ENCODE peak calls at places on chromosomes 5 and 9, in eight cellular contexts. V is fibroblast of mammary gland, B is progenitor cell of endocrine pancreas, Z is osteocyte, L is cardiac muscle cell, M is GM20000, S is A549, K is heart left ventricle. C is an unnamed sample.

GRCh38 chr5:54148062-54148461 is 162.3 kb downstream of the ARL15 start:
- DNase-seq in V (peak), B (no peak), Z (no peak), L (no peak), M (no peak), S (no peak), K (no peak), C (no peak)

GRCh38 chr9:69572611-69573010 is 99.6 kb downstream of the APBA1 start:
- DNase-seq in V (peak), B (no peak), Z (no peak), L (no peak), M (no peak), S (no peak), K (no peak), C (no peak)

GRCh38 chr9:85483214-85483613 is 258.5 kb downstream of the AGTPBP1 start:
- DNase-seq in V (no peak), B (no peak), Z (no peak), L (no peak), M (no peak), S (no peak), K (no peak), C (no peak)

GRCh38 chr5:40681351-40682311 is 1.9 kb downstream of the PTGER4 start:
- DNase-seq in V (peak), B (no peak), Z (no peak), L (peak), M (peak), S (no peak), K (peak), C (no peak)

GRCh38 chr5:72015103-72015548 is 92.1 kb upstream of the MAP1B start:
- DNase-seq in V (peak), B (no peak), Z (no peak), L (no peak), M (no peak), S (peak), K (peak), C (no peak)

GRCh38 chr5:1553642-1554409 is 30.1 kb upstream of the LPCAT1 start:
- DNase-seq in V (no peak), B (no peak), Z (peak), L (no peak), M (no peak), S (no peak), K (no peak), C (no peak)

GRCh38 chr9:114655689-114656088 is 1.9 kb downstream of the TEX53 start:
- DNase-seq in V (peak), B (no peak), Z (peak), L (no peak), M (no peak), S (no peak), K (no peak), C (no peak)

GRCh38 chr9:133162802-133163558 is 734 bp downstream of the GBGT1 start:
- DNase-seq in V (no peak), B (no peak), Z (no peak), L (no peak), M (peak), S (no peak), K (no peak), C (no peak)

GRCh38 chr9:81591791-81592190 is 97.6 kb downstream of the TLE1 start:
- DNase-seq in V (no peak), B (no peak), Z (no peak), L (no peak), M (no peak), S (no peak), K (no peak), C (no peak)

GRCh38 chr9:17839744-17840143 is 260.9 kb downstream of the SH3GL2 start:
- DNase-seq in V (no peak), B (no peak), Z (no peak), L (peak), M (no peak), S (no peak), K (no peak), C (no peak)

GRCh38 chr5:147675168-147675567 is 107.4 kb downstream of the JAKMIP2 start:
- DNase-seq in V (no peak), B (no peak), Z (no peak), L (no peak), M (no peak), S (no peak), K (no peak), C (no peak)

GRCh38 chr5:453725-454481 is 10.9 kb downstream of the EXOC3 start:
- DNase-seq in V (no peak), B (no peak), Z (no peak), L (no peak), M (no peak), S (no peak), K (no peak), C (no peak)

GRCh38 chr5:51694826-51695225 is 311.6 kb downstream of the ISL1 start:
- DNase-seq in V (no peak), B (no peak), Z (no peak), L (no peak), M (no peak), S (no peak), K (no peak), C (no peak)

GRCh38 chr5:156762656-156763055 is 87.4 kb upstream of the PPP1R2B start:
- DNase-seq in V (no peak), B (no peak), Z (no peak), L (no peak), M (no peak), S (no peak), K (no peak), C (no peak)

GRCh38 chr5:78719504-78720233 is 71.1 kb upstream of the LHFPL2 start:
- DNase-seq in V (no peak), B (no peak), Z (no peak), L (no peak), M (no peak), S (no peak), K (no peak), C (no peak)

GRCh38 chr5:166068547-166069335 is 2222.7 kb upstream of the WWC1 start:
- DNase-seq in V (peak), B (no peak), Z (no peak), L (no peak), M (no peak), S (no peak), K (no peak), C (no peak)

GRCh38 chr5:92552206-92553160 is 1028.5 kb downstream of the NR2F1-AS1 start:
- DNase-seq in V (peak), B (no peak), Z (no peak), L (no peak), M (no peak), S (peak), K (no peak), C (no peak)

GRCh38 chr9:93121316-93122241 is 12.5 kb downstream of the NINJ1 start:
- DNase-seq in V (no peak), B (no peak), Z (no peak), L (no peak), M (no peak), S (no peak), K (peak), C (no peak)

GRCh38 chr9:114371986-114372917 is 15.5 kb downstream of the AKNA start:
- DNase-seq in V (peak), B (no peak), Z (no peak), L (no peak), M (peak), S (no peak), K (no peak), C (no peak)

GRCh38 chr5:141779642-141780041 is 97.6 kb upstream of the ARAP3 start:
- DNase-seq in V (peak), B (no peak), Z (no peak), L (no peak), M (no peak), S (no peak), K (peak), C (no peak)

GRCh38 chr5:151678146-151678545 is 8.6 kb downstream of the SPARC start:
- DNase-seq in V (peak), B (no peak), Z (no peak), L (no peak), M (no peak), S (no peak), K (peak), C (no peak)

GRCh38 chr5:7827602-7828001 is 23.3 kb downstream of the CFAP90 start:
- DNase-seq in V (peak), B (no peak), Z (no peak), L (no peak), M (no peak), S (no peak), K (no peak), C (no peak)

GRCh38 chr5:45796959-45797553 is 100.9 kb upstream of the HCN1 start:
- DNase-seq in V (no peak), B (no peak), Z (no peak), L (peak), M (no peak), S (no peak), K (no peak), C (no peak)

GRCh38 chr5:126656397-126657007 is 55.8 kb downstream of the PHAX start:
- DNase-seq in V (peak), B (no peak), Z (no peak), L (peak), M (peak), S (peak), K (no peak), C (no peak)

GRCh38 chr5:164054461-164054860 is 549.0 kb downstream of the MAT2B start:
- DNase-seq in V (no peak), B (no peak), Z (no peak), L (no peak), M (no peak), S (no peak), K (no peak), C (no peak)

GRCh38 chr9:22124263-22125011 is 115.3 kb upstream of the CDKN2B start:
- DNase-seq in V (no peak), B (no peak), Z (no peak), L (no peak), M (no peak), S (peak), K (no peak), C (no peak)

GRCh38 chr5:141476132-141476909 is 555 bp downstream of the PCDHGC3 start:
- DNase-seq in V (peak), B (no peak), Z (no peak), L (peak), M (peak), S (peak), K (peak), C (peak)

GRCh38 chr5:75235711-75236110 is 967 bp downstream of the ANKRD31 start:
- DNase-seq in V (no peak), B (no peak), Z (no peak), L (no peak), M (no peak), S (no peak), K (no peak), C (no peak)

GRCh38 chr9:124045076-124045829 is 33.7 kb downstream of the LHX2 start:
- DNase-seq in V (peak), B (no peak), Z (no peak), L (no peak), M (no peak), S (no peak), K (peak), C (peak)

GRCh38 chr5:16673241-16673998 is 56.6 kb upstream of the RETREG1 start:
- DNase-seq in V (no peak), B (no peak), Z (no peak), L (no peak), M (no peak), S (no peak), K (no peak), C (no peak)

GRCh38 chr5:77444356-77444755 is 47.8 kb downstream of the WDR41 start:
- DNase-seq in V (no peak), B (no peak), Z (no peak), L (no peak), M (no peak), S (no peak), K (no peak), C (no peak)

GRCh38 chr5:93622240-93622885 is 39.3 kb downstream of the NR2F1 start:
- DNase-seq in V (peak), B (no peak), Z (no peak), L (no peak), M (no peak), S (no peak), K (no peak), C (no peak)

GRCh38 chr5:56259002-56259511 is 25.9 kb upstream of the ANKRD55 start:
- DNase-seq in V (peak), B (no peak), Z (no peak), L (no peak), M (no peak), S (no peak), K (no peak), C (no peak)

GRCh38 chr5:179766021-179766725 is 27.6 kb upstream of the LTC4S start:
- DNase-seq in V (peak), B (no peak), Z (no peak), L (no peak), M (no peak), S (no peak), K (no peak), C (no peak)

GRCh38 chr5:179766726-179767455 is 26.9 kb upstream of the LTC4S start:
- DNase-seq in V (no peak), B (no peak), Z (no peak), L (no peak), M (no peak), S (no peak), K (no peak), C (no peak)

GRCh38 chr5:179769796-179770195 is 24.0 kb upstream of the LTC4S start:
- DNase-seq in V (peak), B (no peak), Z (no peak), L (no peak), M (no peak), S (no peak), K (no peak), C (no peak)

GRCh38 chr5:179769276-179769675 is 24.5 kb upstream of the LTC4S start:
- DNase-seq in V (no peak), B (no peak), Z (no peak), L (no peak), M (no peak), S (no peak), K (no peak), C (no peak)

DNA sequence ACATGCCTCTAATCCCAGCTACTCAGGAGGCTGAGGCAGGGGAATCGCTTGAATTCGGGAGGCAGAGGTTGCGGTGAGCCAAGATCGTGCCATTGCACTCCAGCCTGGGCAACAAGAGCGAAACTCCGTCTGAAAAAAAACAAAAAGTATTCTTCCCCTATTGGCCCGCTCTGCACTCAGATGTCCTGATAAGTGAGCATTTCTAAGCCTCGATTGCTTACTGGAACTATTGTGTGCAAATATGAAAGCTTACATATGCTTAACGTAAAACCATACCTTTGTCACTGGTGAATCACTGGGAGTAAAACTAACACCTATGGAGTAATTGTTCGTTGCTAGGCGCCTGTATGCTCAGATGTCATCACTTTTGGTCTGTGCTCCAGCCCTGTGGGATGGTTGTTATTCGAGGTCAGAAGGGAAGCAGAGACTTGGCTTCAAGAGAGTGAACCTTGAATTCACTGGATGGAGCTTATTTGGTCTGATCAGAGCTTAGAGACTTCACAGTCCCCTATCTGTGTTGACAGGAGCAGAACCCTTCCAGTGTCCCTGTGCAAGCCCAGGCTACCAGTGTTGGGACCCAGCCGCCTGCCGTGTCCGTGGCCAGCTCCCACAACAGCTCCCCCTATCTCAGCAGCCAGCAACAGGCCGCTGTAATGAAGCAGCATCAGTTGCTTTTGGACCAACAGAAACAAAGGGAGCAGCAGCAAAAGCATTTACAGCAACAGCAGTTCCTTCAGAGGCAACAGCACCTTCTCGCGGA is 25.3 kb upstream of the LTC4S start:
- DNase-seq in V (no peak), B (no peak), Z (no peak), L (peak), M (no peak), S (no peak), K (no peak), C (no peak)
- TF ChIP-seq CTCF in V (no peak), B (peak), Z (peak), L (peak), M (no peak), S (peak), K (no peak), C (no peak)

GRCh38 chr9:90060256-90060655 is 455.4 kb downstream of the GADD45G start:
- DNase-seq in V (no peak), B (no peak), Z (peak), L (no peak), M (no peak), S (no peak), K (no peak), C (no peak)
- TF ChIP-seq CTCF in V (no peak), B (no peak), Z (no peak), L (no peak), M (no peak), S (no peak), K (no peak), C (no peak)

GRCh38 chr9:131407717-131408195 is 13.9 kb downstream of the PRRC2B start:
- DNase-seq in V (peak), B (no peak), Z (no peak), L (peak), M (no peak), S (no peak), K (no peak), C (peak)
- TF ChIP-seq CTCF in V (peak), B (peak), Z (peak), L (peak), M (no peak), S (no peak), K (no peak), C (no peak)

GRCh38 chr5:176596689-176597416 is 13.1 kb downstream of the GPRIN1 start:
- DNase-seq in V (peak), B (peak), Z (no peak), L (peak), M (peak), S (no peak), K (no peak), C (peak)
- TF ChIP-seq CTCF in V (no peak), B (peak), Z (no peak), L (peak), M (peak), S (no peak), K (no peak), C (no peak)

C was measured in endothelial cell.